ENCODE peak calls at places on chromosomes 12 and 14, in eight cellular contexts. A is nephron progenitor cell; F is left kidney; E is neural crest cell; D is fibroblast of lung; Y is Caco-2; I is stimulated activated CD4-positive, alpha-beta T cell treated with anti-CD3 and anti-CD28 coated beads, Interleukin-15, amount 100 ng/mL, for 24 hours; K is activated CD4-positive, alpha-beta T cell treated with anti-CD3 and anti-CD28 coated beads, Interleukin-2, amount 10 ng/mL, durations not matched to agents 7 days and 5 days. B is an unnamed sample.

GRCh38 chr12:3456809-3457208 is 34.2 kb upstream of the PRMT8 start:
- DNase-seq in A (peak), F (peak), E (peak), D (no peak), Y (peak), I (no peak), K (no peak), B (no peak)

GRCh38 chr12:27429606-27430005 is 16.9 kb upstream of the SMCO2 start:
- DNase-seq in A (no peak), F (no peak), E (no peak), D (no peak), Y (no peak), I (no peak), K (no peak), B (no peak)

GRCh38 chr12:19437996-19438395 is 1.3 kb upstream of the AEBP2 start:
- DNase-seq in A (no peak), F (no peak), E (no peak), D (peak), Y (no peak), I (no peak), K (no peak), B (no peak)

GRCh38 chr14:93033983-93034670 is 81.6 kb downstream of the ITPK1 start:
- DNase-seq in A (peak), F (no peak), E (no peak), D (no peak), Y (peak), I (peak), K (peak), B (no peak)

GRCh38 chr14:77707355-77707723 is 484 bp downstream of the ALKBH1 start:
- DNase-seq in A (no peak), F (peak), E (no peak), D (peak), Y (peak), I (no peak), K (peak), B (peak)

GRCh38 chr12:6951551-6952120 is 480 bp downstream of the PTPN6 start:
- DNase-seq in A (no peak), F (no peak), E (no peak), D (no peak), Y (no peak), I (peak), K (no peak), B (no peak)

GRCh38 chr12:26798013-26798412 is 35.0 kb downstream of the ITPR2 start:
- DNase-seq in A (peak), F (peak), E (no peak), D (peak), Y (no peak), I (no peak), K (no peak), B (no peak)

GRCh38 chr12:6442799-6443198 is 2.0 kb upstream of the CD27 start:
- DNase-seq in A (no peak), F (no peak), E (no peak), D (no peak), Y (no peak), I (no peak), K (no peak), B (no peak)

GRCh38 chr14:66596241-66596985 is 88.5 kb downstream of the GPHN start:
- DNase-seq in A (no peak), F (no peak), E (no peak), D (no peak), Y (no peak), I (no peak), K (no peak), B (no peak)

GRCh38 chr12:44847888-44848770 is 28.0 kb downstream of the NELL2 start:
- DNase-seq in A (no peak), F (no peak), E (no peak), D (no peak), Y (no peak), I (peak), K (peak), B (no peak)

GRCh38 chr14:71610797-71611196 is 321.4 kb upstream of the RGS6 start:
- DNase-seq in A (no peak), F (no peak), E (no peak), D (no peak), Y (no peak), I (no peak), K (no peak), B (no peak)

GRCh38 chr14:80202888-80203562 is 8.3 kb downstream of the DIO2 start:
- DNase-seq in A (peak), F (no peak), E (peak), D (no peak), Y (peak), I (peak), K (peak), B (no peak)

GRCh38 chr12:113762155-113762848 is 203.8 kb downstream of the RBM19 start:
- DNase-seq in A (peak), F (peak), E (peak), D (no peak), Y (no peak), I (no peak), K (no peak), B (no peak)

GRCh38 chr12:112327209-112327930 is 54.9 kb downstream of the HECTD4 start:
- DNase-seq in A (no peak), F (no peak), E (no peak), D (no peak), Y (no peak), I (no peak), K (no peak), B (no peak)

GRCh38 chr12:99386907-99387306 is 260.6 kb upstream of the GARIN6 start:
- DNase-seq in A (no peak), F (peak), E (no peak), D (peak), Y (peak), I (no peak), K (no peak), B (no peak)

GRCh38 chr12:104316936-104317335 is 13.4 kb downstream of the EID3 start:
- DNase-seq in A (no peak), F (no peak), E (no peak), D (no peak), Y (no peak), I (no peak), K (no peak), B (no peak)

GRCh38 chr12:117486840-117487659 is 125.6 kb upstream of the NOS1 start:
- DNase-seq in A (peak), F (peak), E (no peak), D (peak), Y (no peak), I (no peak), K (no peak), B (peak)

GRCh38 chr14:98510392-98510791 is 761.6 kb downstream of the BCL11B start:
- DNase-seq in A (no peak), F (no peak), E (no peak), D (no peak), Y (no peak), I (no peak), K (no peak), B (no peak)

GRCh38 chr14:61578745-61579144 is 116.6 kb upstream of the HIF1A start:
- DNase-seq in A (no peak), F (no peak), E (no peak), D (peak), Y (no peak), I (no peak), K (no peak), B (peak)

GRCh38 chr14:89279649-89280232 is 137.3 kb downstream of the FOXN3 start:
- DNase-seq in A (peak), F (peak), E (no peak), D (no peak), Y (no peak), I (no peak), K (no peak), B (no peak)

GRCh38 chr12:49888461-49889151 is 15.1 kb downstream of the FAIM2 start:
- DNase-seq in A (no peak), F (no peak), E (no peak), D (no peak), Y (no peak), I (no peak), K (no peak), B (no peak)

GRCh38 chr12:76303365-76303764 is 44.9 kb downstream of the BBS10 start:
- DNase-seq in A (no peak), F (no peak), E (no peak), D (no peak), Y (no peak), I (no peak), K (no peak), B (no peak)

GRCh38 chr12:59040651-59041050 is 120.3 kb upstream of the LRIG3 start:
- DNase-seq in A (no peak), F (peak), E (no peak), D (peak), Y (no peak), I (no peak), K (no peak), B (peak)

GRCh38 chr14:58430156-58430555 is 2.6 kb downstream of the KIAA0586 start:
- DNase-seq in A (no peak), F (no peak), E (no peak), D (peak), Y (no peak), I (no peak), K (no peak), B (no peak)

GRCh38 chr14:68987653-68988036 is 8.5 kb upstream of the ACTN1 start:
- DNase-seq in A (no peak), F (peak), E (no peak), D (no peak), Y (peak), I (no peak), K (no peak), B (no peak)

GRCh38 chr12:51926718-51927117 is 19.4 kb downstream of the ACVRL1 start:
- DNase-seq in A (no peak), F (peak), E (no peak), D (no peak), Y (peak), I (peak), K (peak), B (no peak)

GRCh38 chr14:100533647-100534485 is 53.4 kb downstream of the BEGAIN start:
- DNase-seq in A (peak), F (no peak), E (peak), D (peak), Y (no peak), I (peak), K (no peak), B (no peak)

GRCh38 chr12:13164271-13164670 is 32.3 kb upstream of the EMP1 start:
- DNase-seq in A (no peak), F (no peak), E (no peak), D (no peak), Y (no peak), I (no peak), K (no peak), B (no peak)

GRCh38 chr12:48001426-48002178 is 2.7 kb downstream of the COL2A1 start:
- DNase-seq in A (peak), F (peak), E (peak), D (peak), Y (peak), I (peak), K (no peak), B (no peak)

GRCh38 chr14:64074961-64075619 is 219.1 kb downstream of the ESR2 start:
- DNase-seq in A (no peak), F (peak), E (no peak), D (peak), Y (no peak), I (no peak), K (no peak), B (peak)

GRCh38 chr12:126087692-126088091 is 1022.5 kb downstream of the AACS start:
- DNase-seq in A (no peak), F (no peak), E (no peak), D (no peak), Y (no peak), I (no peak), K (no peak), B (no peak)

GRCh38 chr14:64788706-64789105 is 84.5 kb downstream of the PLEKHG3 start:
- DNase-seq in A (no peak), F (no peak), E (no peak), D (peak), Y (no peak), I (no peak), K (no peak), B (peak)

GRCh38 chr12:46154221-46154975 is 114.4 kb downstream of the SLC38A1 start:
- DNase-seq in A (no peak), F (no peak), E (no peak), D (peak), Y (no peak), I (no peak), K (no peak), B (peak)

GRCh38 chr12:19066471-19067001 is 63.0 kb upstream of the PLEKHA5 start:
- DNase-seq in A (no peak), F (peak), E (no peak), D (no peak), Y (peak), I (no peak), K (no peak), B (no peak)

GRCh38 chr14:97143456-97143855 is 346.3 kb downstream of the VRK1 start:
- DNase-seq in A (no peak), F (no peak), E (no peak), D (no peak), Y (no peak), I (no peak), K (no peak), B (no peak)

GRCh38 chr14:51448831-51449665 is 202.7 kb upstream of the FRMD6 start:
- DNase-seq in A (no peak), F (no peak), E (no peak), D (peak), Y (no peak), I (no peak), K (no peak), B (no peak)

GRCh38 chr12:110585231-110585799 is 2.2 kb upstream of the PPTC7 start:
- DNase-seq in A (no peak), F (peak), E (no peak), D (peak), Y (no peak), I (peak), K (peak), B (peak)

GRCh38 chr14:67820428-67820881 is 876 bp downstream of the RAD51B start:
- DNase-seq in A (no peak), F (peak), E (no peak), D (peak), Y (peak), I (peak), K (no peak), B (no peak)

GRCh38 chr14:49924852-49925251 is 32.0 kb downstream of the ARF6 start:
- DNase-seq in A (no peak), F (no peak), E (no peak), D (no peak), Y (no peak), I (no peak), K (no peak), B (no peak)

B was measured in PC-9.